ENCODE peak calls at places on chromosomes 12 and 14, in four cellular contexts. E, Q, F and D are unnamed samples.

GRCh38 chr14:71566276-71566675 is 366.0 kb upstream of the RGS6 start:
- DNase-seq in E (no peak), Q (peak), F (no peak), D (no peak)

GRCh38 chr14:99270491-99271287 is 1.3 kb downstream of the BCL11B start:
- DNase-seq in E (no peak), Q (no peak), F (no peak), D (no peak)

GRCh38 chr12:8026282-8026637 is 6.3 kb upstream of the FOXJ2 start:
- DNase-seq in E (no peak), Q (no peak), F (no peak), D (no peak)

GRCh38 chr14:95313707-95314106 is 6.0 kb downstream of the CLMN start:
- DNase-seq in E (peak), Q (no peak), F (peak), D (no peak)

GRCh38 chr12:3935078-3935477 is 61.9 kb upstream of the PARP11 start:
- DNase-seq in E (no peak), Q (no peak), F (no peak), D (no peak)

GRCh38 chr12:1916396-1917171 is 1.9 kb downstream of the CACNA2D4 start:
- DNase-seq in E (no peak), Q (no peak), F (no peak), D (peak)

GRCh38 chr12:109150124-109150640 is 33.8 kb downstream of the ACACB start:
- DNase-seq in E (no peak), Q (no peak), F (no peak), D (no peak)

GRCh38 chr12:132079190-132079589 is 64.9 kb downstream of the DDX51 start:
- DNase-seq in E (no peak), Q (no peak), F (no peak), D (no peak)

GRCh38 chr14:23174266-23174665 is 9.2 kb downstream of the SLC7A8 start:
- DNase-seq in E (no peak), Q (no peak), F (peak), D (no peak)

GRCh38 chr12:113127791-113128199 is 7.8 kb downstream of the RASAL1 start:
- DNase-seq in E (no peak), Q (no peak), F (no peak), D (no peak)

GRCh38 chr14:101595887-101596721 is 34.8 kb downstream of the DIO3 start:
- DNase-seq in E (no peak), Q (no peak), F (no peak), D (no peak)

GRCh38 chr12:118050972-118051910 is 9.7 kb downstream of the WSB2 start:
- DNase-seq in E (no peak), Q (no peak), F (no peak), D (no peak)

GRCh38 chr14:64234877-64235651 is 59.1 kb downstream of the ESR2 start:
- DNase-seq in E (no peak), Q (no peak), F (peak), D (no peak)

GRCh38 chr12:57632369-57632897 is 568 bp downstream of the B4GALNT1 start:
- DNase-seq in E (peak), Q (no peak), F (no peak), D (peak)

GRCh38 chr14:97709552-97709951 is 912.4 kb downstream of the VRK1 start:
- DNase-seq in E (no peak), Q (no peak), F (no peak), D (no peak)

GRCh38 chr14:30553311-30553989 is 5.5 kb upstream of the G2E3 start:
- DNase-seq in E (peak), Q (no peak), F (peak), D (no peak)

GRCh38 chr14:101010293-101010692 is 106.8 kb upstream of the RTL1 start:
- DNase-seq in E (no peak), Q (no peak), F (no peak), D (no peak)

GRCh38 chr12:131896811-131897270 is 2.4 kb downstream of the ULK1 start:
- DNase-seq in E (no peak), Q (no peak), F (no peak), D (no peak)

GRCh38 chr12:52368494-52368893 is 1.2 kb upstream of the KRT85 start:
- DNase-seq in E (peak), Q (no peak), F (no peak), D (no peak)

GRCh38 chr14:70884595-70885342 is 22.5 kb upstream of the PCNX1 start:
- DNase-seq in E (no peak), Q (no peak), F (no peak), D (peak)

DNA sequence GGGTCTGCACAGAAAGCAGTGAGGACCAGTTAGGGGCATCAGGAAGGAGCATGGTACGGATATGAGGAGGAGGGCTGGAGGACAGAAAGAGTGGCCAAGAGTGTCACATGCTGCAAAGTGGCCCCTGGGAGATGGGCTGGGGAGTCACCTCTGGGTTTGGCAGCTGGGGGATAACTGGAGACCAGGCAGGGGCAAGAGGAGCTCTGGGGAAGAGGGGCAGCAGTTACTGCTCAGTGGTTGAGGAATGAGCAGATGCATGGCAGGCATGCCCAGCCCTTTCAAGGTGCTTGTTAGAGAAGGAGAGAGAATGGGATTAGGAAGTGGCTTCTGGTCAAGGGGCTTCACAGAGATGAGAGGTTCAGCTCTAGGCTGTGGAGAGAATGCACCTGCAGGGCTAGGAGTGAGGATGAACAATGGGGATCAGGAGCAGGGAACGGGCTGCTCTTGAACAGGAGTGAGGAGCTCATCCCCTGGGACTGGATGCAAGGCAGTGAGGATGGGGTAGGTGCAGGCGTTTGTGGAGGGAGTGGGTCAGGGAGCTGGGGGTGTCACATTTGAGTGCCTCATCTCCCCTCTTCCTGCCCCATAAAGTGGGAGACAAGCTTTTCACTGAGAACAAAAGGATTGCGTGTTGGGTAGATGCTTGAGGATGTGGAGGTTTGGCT is 127.5 kb downstream of the PAPOLA start:
- DNase-seq in E (no peak), Q (no peak), F (no peak), D (no peak)
- TF ChIP-seq ELK1 in E (no peak), Q (no peak), F (no peak), D (no peak)

DNA sequence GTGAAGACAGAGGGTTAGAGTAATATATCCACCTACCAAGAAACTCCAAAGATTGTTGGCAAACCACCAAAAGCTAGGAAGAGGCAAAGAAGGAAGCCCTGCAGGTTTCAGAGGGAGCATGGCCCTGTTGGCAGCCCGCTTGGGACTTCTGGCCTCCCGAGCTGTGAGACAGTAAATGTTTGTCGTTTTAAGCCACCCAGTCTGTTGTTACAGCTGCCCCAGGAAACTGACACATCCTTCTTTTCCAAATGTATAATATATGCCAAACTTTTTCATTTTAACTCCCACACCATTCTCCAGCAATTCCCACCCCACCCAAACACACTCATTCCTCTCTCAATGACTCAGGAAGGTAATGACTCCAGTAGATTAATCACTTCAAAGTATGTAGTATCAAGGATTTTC is 74.0 kb downstream of the RPS29 start:
- DNase-seq in E (peak), Q (no peak), F (peak), D (no peak)
- TF ChIP-seq ELK1 in E (no peak), Q (no peak), F (no peak), D (no peak)

GRCh38 chr14:76639606-76640272 is 121.5 kb upstream of the VASH1 start:
- DNase-seq in E (no peak), Q (no peak), F (no peak), D (no peak)

GRCh38 chr14:76636602-76637001 is 124.7 kb upstream of the VASH1 start:
- DNase-seq in E (no peak), Q (no peak), F (no peak), D (no peak)

GRCh38 chr14:76641541-76641940 is 119.7 kb upstream of the VASH1 start:
- DNase-seq in E (no peak), Q (no peak), F (no peak), D (no peak)

GRCh38 chr14:76644875-76645518 is 116.3 kb upstream of the VASH1 start:
- DNase-seq in E (peak), Q (no peak), F (peak), D (peak)

DNA sequence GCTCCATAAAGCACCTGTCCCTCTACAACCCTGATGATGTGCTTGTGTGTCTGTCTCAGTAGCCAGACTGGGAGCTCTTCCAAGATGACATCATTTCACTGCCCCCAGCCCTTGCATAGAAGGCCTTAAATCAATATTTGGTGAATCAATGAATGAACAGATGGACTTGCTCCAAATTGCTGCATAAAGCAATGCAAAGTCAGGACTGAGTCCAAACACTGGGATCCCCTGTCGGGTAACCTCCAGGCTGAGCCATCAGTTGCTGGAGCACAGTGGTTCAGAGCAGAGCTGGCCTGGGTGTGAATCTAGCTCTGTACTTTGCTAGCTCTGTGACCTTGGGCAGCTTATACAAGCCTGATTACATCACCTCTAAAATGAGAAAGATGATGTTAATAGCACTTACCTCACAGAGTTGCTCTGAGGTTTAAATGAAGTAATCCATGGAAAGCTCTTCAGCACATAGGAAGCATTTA is 120.3 kb upstream of the VASH1 start:
- DNase-seq in E (no peak), Q (no peak), F (no peak), D (no peak)
- TF ChIP-seq ELK1 in E (no peak), Q (no peak), F (no peak), D (no peak)

DNA sequence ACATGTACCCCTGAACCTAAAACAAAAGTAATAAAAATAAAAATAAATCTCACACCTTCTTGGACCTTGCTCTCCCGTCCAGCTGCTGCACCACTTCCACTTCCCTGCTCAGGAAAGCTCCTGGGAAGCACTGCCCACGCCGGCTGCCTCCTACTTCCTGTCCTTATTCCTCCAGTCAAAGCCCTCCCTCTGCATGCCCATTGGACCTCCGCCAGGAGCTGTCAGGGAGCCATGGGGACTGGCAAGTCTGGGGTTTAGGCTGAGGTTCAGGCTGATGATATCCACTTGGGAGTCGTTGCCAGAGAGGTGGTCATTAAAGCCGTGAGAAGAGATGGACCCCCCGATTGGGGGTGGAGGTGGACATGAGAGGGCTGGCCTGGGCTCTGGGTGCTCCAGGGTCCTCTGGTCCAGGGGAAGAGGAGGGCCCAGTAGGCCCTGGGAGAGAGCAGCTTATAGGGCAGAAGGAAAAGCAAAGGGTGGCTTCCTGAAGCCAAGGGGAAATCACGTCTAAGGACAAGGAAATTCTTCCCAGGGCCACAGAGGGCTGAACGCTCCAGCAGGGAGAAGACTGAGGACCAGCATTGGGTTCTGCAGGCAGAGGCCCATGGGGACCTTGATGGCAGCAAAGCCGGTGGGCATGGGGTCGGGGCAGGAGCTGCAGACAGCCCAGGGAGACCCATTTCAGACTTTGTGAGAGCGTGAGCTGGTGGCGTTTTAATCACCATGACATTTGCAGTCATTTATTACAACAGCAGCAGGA is 78.7 kb downstream of the FZD10 start:
- DNase-seq in E (no peak), Q (no peak), F (no peak), D (no peak)
- TF ChIP-seq ELK1 in E (no peak), Q (no peak), F (no peak), D (no peak)

GRCh38 chr14:86574026-86574777 is 1044.3 kb downstream of the FLRT2 start:
- DNase-seq in E (no peak), Q (no peak), F (peak), D (no peak)
- TF ChIP-seq ELK1 in E (no peak), Q (no peak), F (no peak), D (no peak)